ENCODE peak calls at places on chromosomes 4 and X, in five cellular contexts. One of them, this sample, is unnamed.

GRCh38 chr4:89496851-89497250 is 189.3 kb upstream of the GPRIN3 start:
- DNase-seq in A549: no peak
- DNase-seq in AG04449: no peak
- DNase-seq in endothelial cell: no peak
- DNase-seq in sigmoid colon: no peak
- DNase-seq in this sample: no peak

GRCh38 chr4:145808021-145808650 is 128.2 kb downstream of the C4orf51 start:
- DNase-seq in sigmoid colon: no peak
- DNase-seq in AG04449: peak; percentile 82
- DNase-seq in A549: peak; percentile 87
- DNase-seq in endothelial cell: peak; percentile 7
- DNase-seq in this sample: peak; percentile 49

GRCh38 chr4:101944649-101945048 is 154.1 kb downstream of the BANK1 start:
- DNase-seq in A549: no peak
- DNase-seq in sigmoid colon: no peak
- DNase-seq in endothelial cell: no peak
- DNase-seq in AG04449: peak; percentile 26
- DNase-seq in this sample: no peak

GRCh38 chrX:10903518-10903917 is 207.6 kb upstream of the HCCS start:
- DNase-seq in sigmoid colon: no peak
- DNase-seq in endothelial cell: no peak
- DNase-seq in A549: no peak
- DNase-seq in AG04449: no peak
- DNase-seq in this sample: no peak

GRCh38 chr4:8296491-8296890 is 26.9 kb downstream of the HTRA3 start:
- DNase-seq in endothelial cell: no peak
- DNase-seq in sigmoid colon: no peak
- DNase-seq in AG04449: no peak
- DNase-seq in A549: no peak
- DNase-seq in this sample: no peak

GRCh38 chrX:30887288-30887687 is 1.8 kb downstream of the TAB3 start:
- DNase-seq in endothelial cell: no peak
- DNase-seq in A549: no peak
- DNase-seq in AG04449: no peak
- DNase-seq in sigmoid colon: no peak
- DNase-seq in this sample: no peak

GRCh38 chrX:115018944-115019343 is 1.5 kb upstream of the IL13RA2 start:
- DNase-seq in A549: no peak
- DNase-seq in AG04449: no peak
- DNase-seq in endothelial cell: no peak
- DNase-seq in sigmoid colon: no peak
- DNase-seq in this sample: no peak

GRCh38 chrX:40158036-40158706 is 60.4 kb upstream of the BCOR start:
- DNase-seq in endothelial cell: peak; percentile 44
- DNase-seq in sigmoid colon: no peak
- DNase-seq in A549: peak; percentile 50
- DNase-seq in AG04449: no peak
- DNase-seq in this sample: peak; percentile 84

GRCh38 chr4:75830906-75831305 is 71.3 kb downstream of the PPEF2 start:
- DNase-seq in A549: no peak
- DNase-seq in sigmoid colon: no peak
- DNase-seq in endothelial cell: no peak
- DNase-seq in AG04449: no peak
- DNase-seq in this sample: no peak

GRCh38 chrX:115324194-115324593 is 34.7 kb downstream of the LUZP4 start:
- DNase-seq in sigmoid colon: no peak
- DNase-seq in endothelial cell: no peak
- DNase-seq in A549: no peak
- DNase-seq in AG04449: no peak
- DNase-seq in this sample: no peak

GRCh38 chr4:94695389-94695788 is 62.4 kb upstream of the BMPR1B start:
- DNase-seq in sigmoid colon: no peak
- DNase-seq in endothelial cell: no peak
- DNase-seq in A549: peak; percentile 56
- DNase-seq in AG04449: no peak
- DNase-seq in this sample: no peak

GRCh38 chr4:151031831-151032605 is 16.9 kb upstream of the LRBA start:
- DNase-seq in endothelial cell: no peak
- DNase-seq in sigmoid colon: no peak
- DNase-seq in AG04449: no peak
- DNase-seq in A549: peak; percentile 35
- DNase-seq in this sample: peak; percentile 29

GRCh38 chr4:148056879-148057278 is 325.0 kb downstream of the ARHGAP10 start:
- DNase-seq in endothelial cell: no peak
- DNase-seq in A549: peak; percentile 3
- DNase-seq in AG04449: no peak
- DNase-seq in sigmoid colon: no peak
- DNase-seq in this sample: peak; percentile 58

GRCh38 chr4:7384929-7385890 is 49.5 kb downstream of the PSAPL1 start:
- DNase-seq in A549: no peak
- DNase-seq in endothelial cell: peak; percentile 3
- DNase-seq in AG04449: no peak
- DNase-seq in sigmoid colon: peak; percentile 55
- DNase-seq in this sample: no peak

GRCh38 chrX:132414404-132414803 is 74.4 kb downstream of the MBNL3 start:
- DNase-seq in AG04449: no peak
- DNase-seq in endothelial cell: no peak
- DNase-seq in sigmoid colon: no peak
- DNase-seq in A549: no peak
- DNase-seq in this sample: no peak

GRCh38 chr4:36870121-36870520 is 374.4 kb upstream of the NWD2 start:
- DNase-seq in AG04449: no peak
- DNase-seq in A549: no peak
- DNase-seq in endothelial cell: no peak
- DNase-seq in sigmoid colon: no peak
- DNase-seq in this sample: no peak

GRCh38 chr4:136562842-136563241 is 969.5 kb downstream of the PCDH18 start:
- DNase-seq in endothelial cell: no peak
- DNase-seq in sigmoid colon: no peak
- DNase-seq in A549: no peak
- DNase-seq in AG04449: no peak
- DNase-seq in this sample: no peak

GRCh38 chr4:26985836-26986235 is 125.2 kb downstream of the STIM2 start:
- DNase-seq in AG04449: no peak
- DNase-seq in endothelial cell: no peak
- DNase-seq in A549: no peak
- DNase-seq in sigmoid colon: no peak
- DNase-seq in this sample: peak; percentile 23

GRCh38 chrX:20026278-20026677 is 35.4 kb upstream of the BCLAF3 start:
- DNase-seq in AG04449: peak; percentile 4
- DNase-seq in sigmoid colon: no peak
- DNase-seq in endothelial cell: no peak
- DNase-seq in A549: peak; percentile 17
- DNase-seq in this sample: no peak

GRCh38 chrX:125744914-125745313 is 421.2 kb downstream of the DCAF12L2 start:
- DNase-seq in AG04449: no peak
- DNase-seq in A549: no peak
- DNase-seq in sigmoid colon: no peak
- DNase-seq in endothelial cell: no peak
- DNase-seq in this sample: no peak
- TF ChIP-seq CTCF in AG04449: no peak
- TF ChIP-seq CTCF in A549: no peak
- TF ChIP-seq CTCF in sigmoid colon: no peak
- TF ChIP-seq CTCF in endothelial cell: peak; percentile 39
- TF ChIP-seq CTCF in this sample: no peak

GRCh38 chr4:186146443-186146842 is 41.9 kb downstream of the FAM149A start:
- DNase-seq in endothelial cell: no peak
- DNase-seq in AG04449: no peak
- DNase-seq in A549: no peak
- DNase-seq in sigmoid colon: no peak
- DNase-seq in this sample: no peak

GRCh38 chr4:186149872-186150271 is 41.5 kb upstream of the CYP4V2 start:
- DNase-seq in endothelial cell: peak; percentile 62
- DNase-seq in A549: peak; percentile 53
- DNase-seq in AG04449: no peak
- DNase-seq in sigmoid colon: peak; percentile 84
- DNase-seq in this sample: no peak

GRCh38 chr4:186148335-186148975 is 42.9 kb upstream of the CYP4V2 start:
- DNase-seq in AG04449: no peak
- DNase-seq in sigmoid colon: no peak
- DNase-seq in endothelial cell: no peak
- DNase-seq in A549: no peak
- DNase-seq in this sample: no peak

GRCh38 chr4:186144596-186145569 is 40.4 kb downstream of the FAM149A start:
- DNase-seq in AG04449: no peak
- DNase-seq in endothelial cell: peak; percentile 60
- DNase-seq in A549: peak; percentile 26
- DNase-seq in sigmoid colon: peak; percentile 79
- DNase-seq in this sample: peak; percentile 69

GRCh38 chr4:186144180-186144579 is 39.7 kb downstream of the FAM149A start:
- DNase-seq in sigmoid colon: no peak
- DNase-seq in endothelial cell: peak; percentile 31
- DNase-seq in AG04449: no peak
- DNase-seq in A549: peak; percentile 41
- DNase-seq in this sample: peak; percentile 39
- TF ChIP-seq CTCF in sigmoid colon: peak; percentile 52
- TF ChIP-seq CTCF in endothelial cell: no peak
- TF ChIP-seq CTCF in AG04449: no peak
- TF ChIP-seq CTCF in A549: no peak
- TF ChIP-seq CTCF in this sample: no peak

GRCh38 chr4:139525414-139525813 is 30.6 kb downstream of the SETD7 start:
- DNase-seq in A549: no peak
- DNase-seq in endothelial cell: no peak
- DNase-seq in sigmoid colon: no peak
- DNase-seq in AG04449: no peak
- DNase-seq in this sample: no peak

GRCh38 chr4:139521764-139522373 is 34.1 kb downstream of the SETD7 start:
- DNase-seq in sigmoid colon: no peak
- DNase-seq in A549: no peak
- DNase-seq in endothelial cell: no peak
- DNase-seq in AG04449: no peak
- DNase-seq in this sample: no peak

GRCh38 chr4:139524062-139524631 is 31.9 kb downstream of the SETD7 start:
- DNase-seq in AG04449: no peak
- DNase-seq in A549: no peak
- DNase-seq in endothelial cell: no peak
- DNase-seq in sigmoid colon: no peak
- DNase-seq in this sample: no peak

GRCh38 chr4:139523076-139523475 is 32.9 kb downstream of the SETD7 start:
- DNase-seq in sigmoid colon: no peak
- DNase-seq in endothelial cell: no peak
- DNase-seq in A549: no peak
- DNase-seq in AG04449: no peak
- DNase-seq in this sample: no peak

GRCh38 chr4:139522457-139522856 is 33.6 kb downstream of the SETD7 start:
- DNase-seq in A549: no peak
- DNase-seq in AG04449: no peak
- DNase-seq in endothelial cell: no peak
- DNase-seq in sigmoid colon: no peak
- DNase-seq in this sample: no peak
- TF ChIP-seq CTCF in A549: no peak
- TF ChIP-seq CTCF in AG04449: no peak
- TF ChIP-seq CTCF in endothelial cell: no peak
- TF ChIP-seq CTCF in sigmoid colon: no peak
- TF ChIP-seq CTCF in this sample: no peak

DNA sequence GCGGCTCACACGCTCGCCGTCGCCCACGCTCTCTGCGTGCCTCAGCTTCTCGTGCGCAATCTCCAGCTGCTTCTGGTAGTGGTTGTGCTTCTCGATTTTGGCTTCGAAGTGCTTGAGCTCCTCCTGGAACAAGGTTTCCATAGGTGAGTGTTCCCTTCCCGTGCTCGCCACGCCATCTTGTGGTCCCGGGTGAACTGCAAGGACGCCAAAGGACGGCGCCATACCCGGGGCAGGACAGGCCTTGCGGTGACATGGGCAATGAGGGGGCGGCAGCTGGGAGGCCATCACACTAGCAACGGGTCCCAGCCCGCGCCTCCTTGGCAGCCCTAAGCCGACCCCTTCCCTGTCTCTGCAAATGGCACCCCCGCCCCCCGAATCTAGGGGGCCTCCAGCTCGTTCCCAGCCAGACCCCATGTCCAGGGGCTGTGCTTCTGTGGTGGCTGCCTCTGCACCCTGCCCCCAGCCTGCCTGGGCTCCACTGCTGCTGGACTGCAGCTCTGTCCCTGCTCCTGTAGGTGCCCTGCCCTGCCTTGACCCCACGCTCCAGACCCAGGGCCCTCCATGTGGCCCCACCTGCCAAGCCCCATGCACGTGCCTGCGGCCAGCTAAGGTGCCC is 17.3 kb downstream of the LRPAP1 start:
- DNase-seq in sigmoid colon: no peak
- DNase-seq in endothelial cell: no peak
- DNase-seq in A549: peak; percentile 20
- DNase-seq in AG04449: no peak
- DNase-seq in this sample: no peak
- TF ChIP-seq CTCF in sigmoid colon: no peak
- TF ChIP-seq CTCF in endothelial cell: no peak
- TF ChIP-seq CTCF in A549: peak; percentile 11
- TF ChIP-seq CTCF in AG04449: peak; percentile 26
- TF ChIP-seq CTCF in this sample: no peak

DNA sequence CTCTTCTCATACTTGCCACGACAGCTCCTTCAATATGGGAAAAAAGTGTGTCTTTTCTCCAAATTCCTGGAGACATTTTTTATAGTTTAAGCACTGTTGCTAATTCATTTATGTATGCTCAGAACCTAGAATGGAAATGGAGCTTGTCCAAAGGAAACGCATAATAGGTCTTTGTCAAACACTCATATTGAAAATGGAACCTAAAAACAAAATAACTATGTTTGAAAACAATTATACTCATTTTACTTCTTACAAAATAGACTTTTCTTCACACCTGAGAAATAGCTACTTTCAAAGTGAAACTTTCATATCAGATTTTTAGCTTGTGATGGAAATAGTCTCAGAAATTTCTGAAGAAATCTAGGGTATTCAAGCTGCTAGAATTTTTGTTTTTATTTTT is 529.7 kb upstream of the BOD1L1 start:
- DNase-seq in A549: no peak
- DNase-seq in endothelial cell: no peak
- DNase-seq in AG04449: no peak
- DNase-seq in sigmoid colon: no peak
- DNase-seq in this sample: no peak
- TF ChIP-seq CTCF in A549: no peak
- TF ChIP-seq CTCF in endothelial cell: no peak
- TF ChIP-seq CTCF in AG04449: no peak
- TF ChIP-seq CTCF in sigmoid colon: no peak
- TF ChIP-seq CTCF in this sample: no peak

This sample was measured in GM20000.